ENCODE peak calls at places on chromosome 5, in five cellular contexts. K is CD4-positive, alpha-beta T cell; D is gastrocnemius medialis; W is lower lobe of right lung; I is suprapubic skin. L is an unnamed sample.

GRCh38 chr5:168706655-168707069 is 127.5 kb upstream of the PANK3 start:
- DNase-seq in K (no peak), D (no peak), W (no peak), I (no peak), L (no peak)

GRCh38 chr5:80960531-80961375 is 590 bp downstream of the RASGRF2 start:
- DNase-seq in W (peak; percentile 47), D (no peak), I (no peak), K (peak; percentile 33), L (no peak)

GRCh38 chr5:81161012-81161601 is 72.0 kb upstream of the CKMT2 start:
- DNase-seq in K (no peak), W (no peak), D (no peak), I (no peak), L (no peak)

GRCh38 chr5:141992349-141992963 is 20.4 kb downstream of the GNPDA1 start:
- DNase-seq in I (peak; percentile 82), D (peak; percentile 65), K (peak; percentile 79), W (no peak), L (peak; percentile 93)

GRCh38 chr5:142678615-142679014 is 7.3 kb downstream of the FGF1 start:
- DNase-seq in K (no peak), W (no peak), I (no peak), D (no peak), L (no peak)

GRCh38 chr5:73067213-73067612 is 53.2 kb upstream of the TMEM171 start:
- DNase-seq in W (no peak), I (no peak), K (no peak), D (no peak), L (no peak)

GRCh38 chr5:32461441-32462120 is 17.0 kb upstream of the ZFR start:
- DNase-seq in W (no peak), I (no peak), D (no peak), K (no peak), L (no peak)

GRCh38 chr5:34897646-34898045 is 17.7 kb downstream of the RAD1 start:
- DNase-seq in W (no peak), D (no peak), I (no peak), K (no peak), L (no peak)

GRCh38 chr5:16585028-16585667 is 31.6 kb downstream of the RETREG1 start:
- DNase-seq in W (no peak), I (no peak), K (no peak), D (no peak), L (no peak)
- TF ChIP-seq CTCF in W (peak; percentile 38), I (no peak), K (peak; percentile 61), D (peak; percentile 29), L (no peak)

GRCh38 chr5:6291961-6292360 is 86.4 kb downstream of the MED10 start:
- DNase-seq in W (no peak), I (no peak), K (no peak), D (no peak), L (no peak)
- TF ChIP-seq CTCF in W (peak; percentile 16), I (no peak), K (peak; percentile 39), D (no peak), L (no peak)

DNA sequence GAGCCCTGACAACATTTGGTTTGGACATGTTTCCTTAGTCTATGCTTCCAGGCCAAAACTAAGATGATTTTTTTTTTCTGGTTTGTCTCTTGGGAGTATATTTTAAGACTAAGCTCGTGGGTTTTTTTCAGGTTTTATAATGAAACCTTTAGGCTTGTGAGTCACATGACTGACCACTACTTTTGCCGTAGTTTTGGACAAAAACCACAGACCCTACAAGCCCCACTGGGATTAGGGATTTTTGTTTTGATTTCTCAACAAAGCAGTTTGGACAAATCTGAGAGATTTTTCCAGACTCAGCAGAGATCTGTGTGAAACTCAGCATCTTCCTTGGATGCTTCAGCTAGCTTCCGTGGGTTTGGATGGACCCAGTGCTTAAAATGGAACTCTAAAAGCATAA is 70.2 kb upstream of the SMIM15 start:
- DNase-seq in W (no peak), I (no peak), D (no peak), K (no peak), L (no peak)
- TF ChIP-seq CTCF in W (no peak), I (no peak), D (no peak), K (no peak), L (no peak)

DNA sequence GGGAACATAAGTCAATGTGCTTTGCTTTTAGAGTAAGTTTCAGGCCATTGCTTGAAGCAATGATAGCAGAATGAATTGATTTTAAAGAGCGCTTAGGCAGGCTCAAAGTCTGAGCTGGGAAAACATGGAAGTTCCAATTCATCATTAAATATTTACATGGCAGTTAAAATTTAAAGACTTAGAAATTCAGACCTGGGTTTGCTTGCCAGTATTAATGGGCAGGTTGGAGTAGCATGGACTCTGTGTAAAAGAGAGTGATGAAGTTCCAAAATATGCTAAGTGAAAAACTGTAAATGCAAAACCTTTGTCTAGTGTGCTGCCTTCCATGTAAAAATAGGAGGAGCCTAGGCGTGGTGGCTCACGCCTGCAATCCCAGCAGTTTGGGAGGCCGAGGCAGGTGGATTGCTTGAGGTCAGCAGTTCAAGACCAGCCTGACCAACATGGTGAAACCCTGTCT is 48.3 kb upstream of the PIK3R1 start:
- DNase-seq in I (no peak), D (no peak), K (no peak), W (no peak), L (no peak)
- TF ChIP-seq CTCF in I (no peak), D (no peak), K (no peak), W (no peak), L (no peak)

GRCh38 chr5:140205952-140206351 is 31.0 kb downstream of the CYSTM1 start:
- DNase-seq in W (no peak), K (no peak), I (no peak), D (peak; percentile 69), L (no peak)
- TF ChIP-seq CTCF in W (no peak), K (no peak), I (no peak), D (no peak), L (no peak)